ENCODE peak calls at places on chromosomes 13 and 19, in ten cellular contexts. P is OCI-LY7, Y is choroid plexus epithelial cell, Q is colonic mucosa, E is left ventricle myocardium inferior, D is LNCaP clone FGC, X is epithelial cell of proximal tubule, N is heart right ventricle, R is cardiac fibroblast, L is H1. G is an unnamed sample.

GRCh38 chr13:99215466-99215865 is 14.8 kb downstream of the UBAC2 start:
- DNase-seq in X (no peak), Q (no peak), D (no peak), Y (no peak), L (no peak), P (no peak), N (no peak), E (no peak), R (no peak), G (no peak)

GRCh38 chr19:1997353-1998233 is 17.9 kb downstream of the BTBD2 start:
- DNase-seq in N (no peak), D (no peak), X (no peak), E (no peak), R (no peak), P (no peak), Q (no peak), L (no peak), Y (no peak), G (no peak)

GRCh38 chr19:370641-371330 is 26.2 kb upstream of the MIER2 start:
- DNase-seq in Q (no peak), X (no peak), L (no peak), Y (no peak), E (no peak), P (no peak), D (no peak), R (no peak), N (no peak), G (no peak)

GRCh38 chr13:113433391-113433916 is 19.8 kb downstream of the ADPRHL1 start:
- DNase-seq in D (no peak), N (no peak), Q (no peak), X (no peak), P (peak), L (no peak), E (no peak), R (no peak), Y (no peak), G (no peak)

GRCh38 chr19:30942636-30943035 is 406.6 kb downstream of the TSHZ3 start:
- DNase-seq in L (no peak), P (no peak), R (no peak), X (no peak), Q (no peak), Y (no peak), E (no peak), N (no peak), D (no peak), G (no peak)

GRCh38 chr13:109412232-109412935 is 374.0 kb downstream of the IRS2 start:
- DNase-seq in E (peak), L (peak), P (no peak), R (peak), D (peak), X (no peak), Q (peak), Y (peak), N (peak), G (no peak)

GRCh38 chr19:11375143-11375948 is 880 bp downstream of the SWSAP1 start:
- DNase-seq in Q (peak), E (peak), N (peak), D (no peak), L (no peak), P (peak), Y (no peak), X (no peak), R (no peak), G (no peak)

GRCh38 chr13:106530209-106530906 is 5.1 kb downstream of the EFNB2 start:
- DNase-seq in N (no peak), X (no peak), Y (peak), E (no peak), L (no peak), Q (peak), R (no peak), D (peak), P (no peak), G (no peak)

GRCh38 chr13:79883216-79883615 is 402.3 kb downstream of the NDFIP2 start:
- DNase-seq in E (no peak), R (no peak), L (no peak), P (no peak), Y (no peak), Q (no peak), N (no peak), X (no peak), D (no peak), G (peak)

GRCh38 chr19:14916848-14917247 is 24.4 kb upstream of the OR7C2 start:
- DNase-seq in L (no peak), P (peak), N (no peak), Y (no peak), D (no peak), Q (no peak), E (no peak), X (no peak), R (no peak), G (no peak)

GRCh38 chr19:5355076-5355475 is 14.5 kb upstream of the PTPRS start:
- DNase-seq in L (no peak), Q (no peak), X (no peak), R (no peak), D (no peak), Y (no peak), E (no peak), N (no peak), P (no peak), G (no peak)

GRCh38 chr13:51673165-51673564 is 88.9 kb downstream of the WDFY2 start:
- DNase-seq in X (no peak), Q (no peak), R (peak), L (no peak), Y (no peak), D (no peak), N (no peak), P (no peak), E (no peak), G (no peak)

GRCh38 chr19:54388001-54388802 is 23.5 kb upstream of the LAIR1 start:
- DNase-seq in P (peak), X (no peak), R (no peak), L (no peak), N (no peak), Y (peak), E (peak), Q (peak), D (no peak), G (no peak)

GRCh38 chr19:55156202-55157063 is 1.1 kb downstream of the TNNI3 start:
- DNase-seq in Y (peak), L (no peak), E (peak), R (peak), X (no peak), Q (peak), N (peak), P (peak), D (no peak), G (peak)

GRCh38 chr13:107866666-107867623 is 348.4 kb downstream of the LIG4 start:
- DNase-seq in P (no peak), Y (peak), X (no peak), R (peak), D (no peak), Q (no peak), E (no peak), L (no peak), N (peak), G (peak)

GRCh38 chr13:28684257-28684656 is 25.3 kb downstream of the POMP start:
- DNase-seq in D (no peak), L (peak), E (no peak), X (no peak), N (no peak), Y (peak), Q (peak), R (no peak), P (no peak), G (no peak)

GRCh38 chr19:32570081-32570785 is 10.8 kb upstream of the PDCD5 start:
- DNase-seq in E (no peak), N (no peak), X (no peak), R (peak), Y (peak), Q (peak), P (peak), L (no peak), D (peak), G (peak)

GRCh38 chr13:66673401-66673800 is 556.7 kb downstream of the PCDH9 start:
- DNase-seq in Q (no peak), L (no peak), N (no peak), P (no peak), E (no peak), D (no peak), X (no peak), Y (peak), R (peak), G (peak)

GRCh38 chr13:114148521-114148855 is 16.1 kb upstream of the RASA3 start:
- DNase-seq in N (no peak), P (no peak), Q (peak), E (no peak), Y (no peak), L (no peak), D (no peak), X (no peak), R (no peak), G (no peak)

GRCh38 chr13:104320446-104320845 is 1254.2 kb upstream of the SLC10A2 start:
- DNase-seq in Q (no peak), Y (no peak), R (peak), L (no peak), P (no peak), D (no peak), E (no peak), X (no peak), N (no peak), G (no peak)

GRCh38 chr13:104315606-104316005 is 1249.4 kb upstream of the SLC10A2 start:
- DNase-seq in P (no peak), Y (peak), L (no peak), N (no peak), E (no peak), Q (no peak), D (no peak), R (peak), X (peak), G (peak)

GRCh38 chr13:104314926-104315535 is 1248.8 kb upstream of the SLC10A2 start:
- DNase-seq in L (no peak), N (no peak), E (no peak), D (no peak), R (no peak), Q (no peak), X (no peak), Y (peak), P (no peak), G (peak)

GRCh38 chr13:104321756-104322155 is 1255.5 kb upstream of the SLC10A2 start:
- DNase-seq in Y (no peak), P (no peak), N (no peak), X (no peak), R (no peak), D (no peak), Q (no peak), L (no peak), E (no peak), G (no peak)

GRCh38 chr13:104318121-104318520 is 1251.9 kb upstream of the SLC10A2 start:
- DNase-seq in X (no peak), Y (peak), Q (no peak), E (no peak), L (no peak), P (no peak), N (no peak), D (peak), R (peak), G (peak)
- TF ChIP-seq CTCF in X (peak), Y (peak), Q (no peak), E (peak), L (peak), P (no peak), N (peak), D (peak), R (peak), G (peak)

GRCh38 chr19:16067205-16067938 is 8.9 kb upstream of the TPM4 start:
- DNase-seq in N (peak), D (peak), P (no peak), Y (peak), L (no peak), E (no peak), X (no peak), R (peak), Q (peak), G (peak)

GRCh38 chr19:16068696-16069259 is 7.5 kb upstream of the TPM4 start:
- DNase-seq in E (no peak), N (no peak), R (no peak), P (no peak), Y (no peak), Q (no peak), D (no peak), X (no peak), L (no peak), G (no peak)

GRCh38 chr19:16064209-16064889 is 11.9 kb upstream of the TPM4 start:
- DNase-seq in L (no peak), E (no peak), Y (peak), X (no peak), N (no peak), D (no peak), P (no peak), Q (no peak), R (no peak), G (no peak)

GRCh38 chr19:16069813-16070365 is 6.4 kb upstream of the TPM4 start:
- DNase-seq in N (no peak), P (no peak), R (no peak), Q (no peak), E (no peak), Y (no peak), D (no peak), X (no peak), L (no peak), G (no peak)

DNA sequence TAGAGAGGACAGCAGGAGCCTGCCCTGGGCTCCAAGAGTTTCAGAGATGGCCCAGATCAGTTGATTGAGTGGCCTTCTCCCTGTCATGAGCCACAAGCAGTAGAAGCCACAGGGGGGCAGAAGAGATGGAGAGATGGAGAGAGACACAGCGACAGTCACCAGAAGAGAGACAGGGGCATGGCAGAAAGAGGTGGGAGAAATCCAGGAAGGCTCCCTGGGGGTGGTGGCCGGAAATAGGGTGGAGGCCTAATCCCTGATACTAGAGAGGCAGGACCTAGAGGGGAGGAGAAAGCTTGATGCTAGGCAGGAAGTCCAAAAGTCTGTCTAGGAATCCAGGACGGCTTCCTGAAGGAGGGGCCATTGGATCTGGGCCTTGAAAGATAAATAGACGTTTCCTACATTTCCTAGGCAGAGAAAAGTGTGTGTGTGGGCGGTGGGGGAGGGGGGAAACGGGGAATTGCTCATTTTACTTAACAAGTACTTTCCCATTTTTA is 9.6 kb upstream of the TPM4 start:
- DNase-seq in P (peak), Y (no peak), R (peak), X (no peak), Q (peak), N (no peak), E (no peak), L (no peak), D (no peak), G (peak)
- H3K4me3 ChIP-seq in P (no peak), Y (no peak), R (no peak), X (no peak), Q (no peak), N (no peak), E (peak), L (no peak), D (peak), G (no peak)

DNA sequence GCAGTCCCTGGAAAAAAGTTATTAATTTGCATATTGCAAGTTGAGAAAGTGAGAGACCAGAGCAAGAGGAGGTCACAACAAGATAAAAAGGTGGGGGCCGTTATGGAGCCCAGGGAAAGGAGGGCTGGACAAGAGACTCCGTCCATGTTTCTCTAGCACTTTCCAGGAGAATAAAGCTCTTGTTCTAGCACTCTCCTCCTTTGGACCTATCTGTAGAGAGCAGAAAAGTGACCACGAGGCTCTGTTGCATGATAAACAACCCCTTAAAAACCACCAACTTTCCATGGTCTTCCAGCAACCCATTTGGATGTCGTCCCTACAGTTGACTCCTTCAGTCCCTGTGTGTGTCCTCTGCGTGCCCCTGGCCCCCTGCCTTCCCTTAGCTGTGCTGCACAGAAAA is 4.1 kb upstream of the ARL11 start:
- DNase-seq in L (no peak), P (no peak), N (no peak), Q (no peak), D (no peak), Y (no peak), X (no peak), E (no peak), R (no peak), G (no peak)
- TF ChIP-seq CTCF in L (no peak), P (no peak), N (no peak), Q (no peak), D (no peak), Y (no peak), X (no peak), E (no peak), R (no peak), G (no peak)

GRCh38 chr19:9636018-9636417 is 15.0 kb upstream of the ZNF561 start:
- DNase-seq in X (no peak), D (no peak), Y (no peak), L (no peak), Q (no peak), P (no peak), N (no peak), R (no peak), E (no peak), G (no peak)
- H3K4me3 ChIP-seq in X (no peak), D (no peak), Y (no peak), L (no peak), Q (no peak), P (no peak), N (no peak), R (no peak), E (no peak), G (no peak)

GRCh38 chr19:17807731-17808316 is 12.9 kb downstream of the B3GNT3 start:
- DNase-seq in Q (no peak), P (no peak), D (no peak), L (no peak), X (no peak), R (no peak), Y (no peak), E (no peak), N (no peak), G (no peak)
- TF ChIP-seq CTCF in Q (no peak), P (no peak), D (no peak), L (no peak), X (no peak), R (no peak), Y (no peak), E (no peak), N (no peak), G (no peak)

GRCh38 chr13:45321230-45321629 is 19.8 kb downstream of the TPT1 start:
- DNase-seq in Y (no peak), Q (no peak), E (no peak), N (no peak), R (no peak), L (no peak), D (no peak), P (no peak), X (no peak), G (no peak)

GRCh38 chr13:45316996-45317395 is 24.0 kb downstream of the TPT1 start:
- DNase-seq in D (no peak), X (no peak), R (no peak), L (no peak), P (no peak), E (no peak), N (no peak), Y (no peak), Q (no peak), G (no peak)

GRCh38 chr13:45315520-45316167 is 25.3 kb downstream of the TPT1 start:
- DNase-seq in X (no peak), Q (no peak), P (no peak), E (peak), Y (no peak), N (peak), L (no peak), D (no peak), R (no peak), G (no peak)

GRCh38 chr13:45314822-45315221 is 26.2 kb downstream of the TPT1 start:
- DNase-seq in Q (no peak), N (no peak), X (no peak), D (no peak), L (no peak), Y (no peak), E (no peak), R (no peak), P (no peak), G (no peak)

GRCh38 chr13:45316210-45316799 is 24.7 kb downstream of the TPT1 start:
- DNase-seq in X (no peak), D (no peak), N (no peak), L (no peak), P (no peak), R (no peak), Y (no peak), E (no peak), Q (no peak), G (no peak)
- H3K4me3 ChIP-seq in X (peak), D (no peak), N (no peak), L (no peak), P (no peak), R (no peak), Y (no peak), E (no peak), Q (no peak), G (no peak)